ENCODE peak calls at places on chromosomes 6 and 20, in eight cellular contexts. W is uterus, M is endothelial cell of umbilical vein, D is ovary, Q is IMR-90, C is prostate gland, B is sigmoid colon, F is suprapubic skin. U is an unnamed sample. For H3K4me1, the result is how much of the 10 kb centered on the place peaks cover.

GRCh38 chr20:15528386-15529111 is 1044.7 kb downstream of the KIF16B start:
- DNase-seq in W (no peak), M (no peak), D (peak), Q (no peak), C (no peak), B (no peak), F (no peak), U (no peak)

GRCh38 chr6:3687847-3688246 is 63.7 kb downstream of the PXDC1 start:
- DNase-seq in W (no peak), M (no peak), D (no peak), Q (no peak), C (no peak), B (no peak), F (no peak), U (no peak)

GRCh38 chr20:31695849-31696804 is 26.5 kb downstream of the BCL2L1 start:
- DNase-seq in W (no peak), M (peak), D (no peak), Q (peak), C (no peak), B (no peak), F (no peak), U (peak)

GRCh38 chr6:7239590-7239948 is 73.4 kb downstream of the SSR1 start:
- DNase-seq in W (no peak), M (no peak), D (no peak), Q (no peak), C (no peak), B (no peak), F (no peak), U (no peak)

GRCh38 chr20:51526105-51526470 is 16.4 kb downstream of the NFATC2 start:
- DNase-seq in W (no peak), M (no peak), D (no peak), Q (no peak), C (no peak), B (no peak), F (no peak), U (no peak)

GRCh38 chr20:13819885-13820645 is 35.2 kb downstream of the NDUFAF5 start:
- DNase-seq in W (peak), M (peak), D (peak), Q (peak), C (peak), B (peak), F (no peak), U (peak)

GRCh38 chr6:155327326-155328073 is 13.2 kb upstream of the TFB1M start:
- DNase-seq in W (peak), M (peak), D (peak), Q (peak), C (peak), B (peak), F (no peak), U (peak)

GRCh38 chr6:90319044-90319443 is 22.4 kb upstream of the BACH2 start:
- DNase-seq in W (no peak), M (no peak), D (no peak), Q (peak), C (no peak), B (no peak), F (no peak), U (no peak)

GRCh38 chr6:133547136-133547535 is 306.0 kb downstream of the EYA4 start:
- DNase-seq in W (no peak), M (no peak), D (no peak), Q (peak), C (no peak), B (no peak), F (no peak), U (no peak)

GRCh38 chr6:167877994-167878779 is 51.5 kb downstream of the AFDN start:
- DNase-seq in W (no peak), M (no peak), D (no peak), Q (no peak), C (no peak), B (no peak), F (no peak), U (no peak)

GRCh38 chr20:37539424-37539823 is 11.7 kb upstream of the BLCAP start:
- DNase-seq in W (no peak), M (no peak), D (no peak), Q (no peak), C (no peak), B (no peak), F (no peak), U (no peak)
- H3K4me1 ChIP-seq in W (under half), M (under half), D (under half), Q (under half), C (under half), B (under half), F (under half), U (under half)

GRCh38 chr6:14121936-14122344 is 4.4 kb downstream of the CD83 start:
- DNase-seq in W (no peak), M (no peak), D (no peak), Q (no peak), C (no peak), B (no peak), F (no peak), U (no peak)
- TF ChIP-seq POLR2A in W (no peak), M (no peak), D (no peak), Q (no peak), C (no peak), B (no peak), F (no peak), U (no peak)

DNA sequence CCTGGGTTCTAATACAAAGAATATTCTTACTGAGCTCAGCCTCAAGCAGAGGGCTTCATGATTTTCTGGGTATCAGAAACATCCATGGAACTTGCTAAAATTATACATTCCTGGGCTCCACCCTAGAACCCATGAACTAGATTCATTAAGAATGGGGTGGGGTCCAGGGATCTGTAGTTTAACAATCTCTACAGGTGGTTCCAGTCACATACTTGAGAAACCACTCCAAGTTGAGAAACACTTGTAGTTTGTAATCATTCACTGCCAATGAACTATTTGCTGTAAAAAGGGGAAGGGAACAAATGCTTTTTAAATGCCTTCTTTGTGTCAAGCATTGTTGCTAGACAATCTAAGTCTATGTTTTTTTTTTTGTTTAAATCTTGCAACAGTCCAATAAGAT is 60.4 kb upstream of the NEDD9 start:
- DNase-seq in W (no peak), M (no peak), D (no peak), Q (no peak), C (no peak), B (no peak), F (no peak), U (no peak)
- H3K4me3 ChIP-seq in W (no peak), M (no peak), D (no peak), Q (no peak), C (no peak), B (no peak), F (no peak), U (no peak)

GRCh38 chr20:49478266-49478665 is 4.2 kb downstream of the KCNB1 start:
- DNase-seq in W (no peak), M (no peak), D (no peak), Q (no peak), C (no peak), B (no peak), F (no peak), U (no peak)

GRCh38 chr20:49478754-49479689 is 3.4 kb downstream of the KCNB1 start:
- DNase-seq in W (no peak), M (no peak), D (no peak), Q (no peak), C (no peak), B (no peak), F (no peak), U (no peak)

GRCh38 chr20:49475979-49476378 is 6.5 kb downstream of the KCNB1 start:
- DNase-seq in W (no peak), M (no peak), D (no peak), Q (no peak), C (no peak), B (no peak), F (no peak), U (no peak)

GRCh38 chr20:49477200-49477599 is 5.3 kb downstream of the KCNB1 start:
- DNase-seq in W (no peak), M (no peak), D (no peak), Q (no peak), C (no peak), B (no peak), F (no peak), U (no peak)

DNA sequence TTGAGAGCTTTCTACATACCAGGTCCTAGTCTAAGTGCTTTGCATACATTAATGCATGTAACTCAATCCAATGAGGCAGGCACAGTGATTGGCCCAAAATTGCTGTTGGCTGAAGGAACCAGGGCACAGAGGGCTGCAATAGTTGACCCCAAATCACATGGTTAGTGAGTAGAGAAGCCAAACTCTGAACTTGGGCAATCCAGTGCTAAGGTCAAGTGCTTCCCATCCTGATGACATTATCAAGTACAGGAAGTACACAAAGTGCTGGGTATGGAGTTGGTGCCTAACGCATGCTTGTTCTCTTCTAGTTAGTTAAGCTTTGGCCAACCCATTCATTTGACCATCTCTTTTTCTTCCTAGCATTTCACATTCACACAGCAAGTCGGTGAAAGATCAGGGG is 7.2 kb downstream of the KCNB1 start:
- DNase-seq in W (no peak), M (no peak), D (no peak), Q (no peak), C (no peak), B (no peak), F (no peak), U (no peak)
- H3K4me1 ChIP-seq in W (under half), M (under half), D (under half), Q (under half), C (under half), B (under half), F (under half), U (under half)

GRCh38 chr20:8152183-8152582 is 20.1 kb downstream of the PLCB1 start:
- DNase-seq in W (no peak), M (peak), D (no peak), Q (peak), C (no peak), B (no peak), F (no peak), U (no peak)
- TF ChIP-seq POLR2A in W (no peak), M (no peak), D (no peak), Q (no peak), C (no peak), B (no peak), F (no peak), U (no peak)

DNA sequence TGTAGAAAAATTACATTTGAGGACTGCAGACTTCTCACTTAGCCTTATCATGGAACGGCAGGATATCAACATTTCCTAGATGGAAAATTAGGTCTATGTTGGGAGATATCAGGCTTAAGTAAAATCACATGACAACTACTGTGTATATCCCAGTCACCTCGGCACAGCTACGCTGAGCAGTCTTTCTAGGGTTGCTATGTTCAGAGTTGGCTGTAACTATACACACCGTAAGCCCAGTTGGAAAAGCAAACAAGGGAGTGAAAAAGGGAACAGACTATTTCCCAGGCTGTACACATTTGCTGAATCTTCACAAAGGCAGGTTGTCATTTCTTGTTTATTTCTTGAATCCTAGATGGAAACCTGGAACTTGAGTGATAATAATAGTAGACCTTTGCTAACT is 80.7 kb upstream of the PTPRK start:
- DNase-seq in W (no peak), M (peak), D (no peak), Q (peak), C (peak), B (no peak), F (no peak), U (no peak)
- H3K4me3 ChIP-seq in W (no peak), M (no peak), D (no peak), Q (no peak), C (no peak), B (no peak), F (no peak), U (no peak)

DNA sequence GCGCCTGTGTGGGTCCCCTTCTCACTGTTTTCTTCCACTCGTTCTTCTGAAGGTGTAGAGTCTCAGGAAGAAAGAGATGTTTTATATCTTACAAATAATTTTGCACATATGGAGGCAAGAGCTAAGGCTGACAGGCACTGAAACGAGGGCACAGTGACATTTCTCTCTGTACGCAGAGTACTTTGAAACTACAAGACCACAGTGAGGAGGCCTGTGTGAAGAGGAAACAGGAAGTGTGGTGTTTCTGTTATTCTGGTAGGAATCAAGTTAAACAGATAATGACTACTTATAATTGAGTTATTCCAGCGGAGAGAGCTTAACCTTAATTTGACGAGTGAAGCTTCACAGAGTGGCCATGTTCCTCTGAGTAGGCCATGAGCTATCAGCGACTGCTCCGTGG is 4.8 kb downstream of the CDH4 start:
- DNase-seq in W (no peak), M (no peak), D (no peak), Q (no peak), C (no peak), B (no peak), F (no peak), U (no peak)
- H3K4me1 ChIP-seq in W (under half), M (under half), D (under half), Q (under half), C (under half), B (under half), F (under half), U (under half)

GRCh38 chr6:29967379-29968010 is 25.2 kb downstream of the HLA-A start:
- DNase-seq in W (no peak), M (peak), D (no peak), Q (no peak), C (no peak), B (no peak), F (no peak), U (peak)

GRCh38 chr6:29965873-29966601 is 23.7 kb downstream of the HLA-A start:
- DNase-seq in W (peak), M (peak), D (peak), Q (peak), C (peak), B (peak), F (peak), U (peak)

GRCh38 chr6:29964553-29964903 is 22.2 kb downstream of the HLA-A start:
- DNase-seq in W (no peak), M (no peak), D (no peak), Q (no peak), C (no peak), B (no peak), F (no peak), U (no peak)

GRCh38 chr6:29968130-29968529 is 25.8 kb downstream of the HLA-A start:
- DNase-seq in W (no peak), M (peak), D (no peak), Q (peak), C (no peak), B (no peak), F (no peak), U (no peak)

DNA sequence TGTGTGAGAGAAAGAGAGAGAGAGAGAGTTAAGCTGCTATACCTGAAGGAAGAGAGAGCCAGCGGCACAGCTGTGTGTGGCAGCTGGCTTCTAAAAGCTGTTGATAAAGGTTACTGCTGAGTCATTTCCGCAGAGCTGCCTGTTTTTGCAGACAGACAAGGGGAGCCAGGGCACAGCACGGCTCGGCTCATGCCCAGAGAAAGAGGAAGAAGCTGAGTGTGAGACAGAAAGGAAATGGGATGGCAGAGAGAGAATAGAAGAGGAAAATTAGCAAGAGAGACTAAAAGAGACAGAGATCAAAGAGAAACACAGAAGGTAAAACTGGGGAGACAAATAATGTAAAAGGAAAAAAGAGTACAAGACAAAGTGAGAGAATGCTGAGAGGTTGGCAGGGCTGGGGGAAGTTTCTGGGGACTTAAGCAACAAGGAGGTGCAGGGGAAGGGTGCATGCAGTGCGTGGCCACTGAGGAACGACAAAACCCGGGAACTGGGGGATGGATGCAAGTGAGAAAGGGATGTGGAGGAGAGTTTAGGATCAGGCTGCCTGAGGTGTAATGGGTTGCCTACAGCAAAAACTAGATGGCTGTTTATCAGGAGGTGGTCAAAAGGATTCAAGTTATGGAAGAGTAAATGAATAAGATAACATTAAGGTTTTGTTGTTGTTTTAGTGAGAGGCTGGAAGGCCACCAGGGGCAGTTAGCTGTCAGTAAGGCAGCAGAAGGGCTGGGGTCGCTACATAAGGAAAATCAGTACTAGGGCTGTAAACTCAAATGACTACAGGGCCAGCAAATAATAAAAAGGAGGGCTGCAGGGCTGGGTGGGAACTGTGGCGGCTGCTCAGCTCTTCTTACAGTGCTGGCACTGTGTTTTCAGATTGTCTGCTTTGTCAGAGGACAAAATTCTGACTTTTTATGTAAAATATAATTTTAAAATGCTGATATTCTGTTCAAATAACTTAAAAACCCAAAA is 22.9 kb downstream of the HLA-A start:
- DNase-seq in W (peak), M (peak), D (peak), Q (peak), C (peak), B (peak), F (no peak), U (peak)
- TF ChIP-seq POLR2A in W (no peak), M (no peak), D (no peak), Q (no peak), C (peak), B (peak), F (no peak), U (no peak)

GRCh38 chr6:44309631-44310030 is 3.5 kb downstream of the AARS2 start:
- DNase-seq in W (no peak), M (no peak), D (no peak), Q (no peak), C (no peak), B (no peak), F (no peak), U (no peak)

GRCh38 chr6:44311304-44311703 is 1.8 kb downstream of the AARS2 start:
- DNase-seq in W (no peak), M (no peak), D (no peak), Q (no peak), C (no peak), B (no peak), F (peak), U (no peak)

GRCh38 chr6:44310241-44310640 is 2.9 kb downstream of the AARS2 start:
- DNase-seq in W (no peak), M (no peak), D (no peak), Q (no peak), C (no peak), B (no peak), F (peak), U (no peak)

GRCh38 chr6:44312901-44313788 is at the start of gene AARS2:
- DNase-seq in W (peak), M (peak), D (peak), Q (peak), C (peak), B (peak), F (peak), U (peak)

DNA sequence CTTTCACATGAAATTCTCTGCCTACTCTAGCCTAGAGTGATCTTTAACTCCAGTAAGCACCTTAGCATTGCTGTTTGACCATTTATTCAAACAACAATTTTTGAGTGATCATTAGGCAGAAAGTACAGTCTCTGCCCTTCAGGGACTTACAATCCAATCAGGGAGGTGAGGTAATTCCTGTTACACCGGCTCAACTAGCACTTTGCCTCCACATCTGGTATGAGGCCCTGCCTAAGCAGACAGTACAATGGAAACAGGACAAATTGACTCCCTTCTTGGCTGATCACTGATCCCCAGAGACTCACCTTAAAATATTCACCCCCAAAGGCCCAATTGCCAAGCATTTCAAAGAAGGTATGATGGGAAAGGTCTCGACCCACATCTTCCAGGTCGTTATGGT is 1.4 kb downstream of the AARS2 start:
- DNase-seq in W (no peak), M (no peak), D (no peak), Q (no peak), C (no peak), B (no peak), F (no peak), U (no peak)
- H3K4me3 ChIP-seq in W (no peak), M (no peak), D (no peak), Q (no peak), C (no peak), B (no peak), F (peak), U (no peak)

U was measured in thyroid gland.